ENCODE peak calls at places on chromosome 22, in five cellular contexts. B, T, Y, A and I are unnamed samples.

GRCh38 chr22:42692239-42693054 is 28.2 kb downstream of the A4GALT start:
- DNase-seq in A (no peak), B (no peak), T (no peak), Y (peak; percentile 84), I (no peak)

GRCh38 chr22:17578129-17578754 is 14.9 kb downstream of the SLC25A18 start:
- DNase-seq in Y (no peak), T (peak; percentile 82), A (peak; percentile 57), B (peak; percentile 42), I (peak; percentile 37)

GRCh38 chr22:20413217-20414058 is 19.5 kb downstream of the ZNF74 start:
- DNase-seq in T (no peak), A (peak; percentile 15), Y (peak; percentile 23), B (no peak), I (no peak)

GRCh38 chr22:27207907-27208306 is 550.5 kb downstream of the MIAT start:
- DNase-seq in Y (no peak), T (no peak), A (no peak), B (peak; percentile 82), I (peak; percentile 27)

GRCh38 chr22:21642584-21643448 is 714 bp downstream of the SDF2L1 start:
- DNase-seq in A (no peak), T (peak; percentile 53), B (peak; percentile 50), Y (peak; percentile 87), I (peak; percentile 60)

GRCh38 chr22:32130464-32130863 is 28.6 kb downstream of the C22orf42 start:
- DNase-seq in T (no peak), A (no peak), Y (no peak), B (no peak), I (no peak)

GRCh38 chr22:29737251-29738117 is 17.7 kb downstream of the CABP7 start:
- DNase-seq in T (peak; percentile 47), Y (no peak), A (no peak), B (peak; percentile 12), I (no peak)

GRCh38 chr22:19761500-19762314 is 1.1 kb downstream of the TBX1 start:
- DNase-seq in B (no peak), A (no peak), Y (no peak), T (no peak), I (no peak)

GRCh38 chr22:24155597-24156145 is 25.6 kb upstream of the SUSD2 start:
- DNase-seq in Y (peak; percentile 94), B (peak; percentile 71), A (peak; percentile 90), T (peak; percentile 82), I (peak; percentile 76)

GRCh38 chr22:19289475-19290161 is 1.9 kb downstream of the CLTCL1 start:
- DNase-seq in B (peak; percentile 89), Y (no peak), A (no peak), T (no peak), I (peak; percentile 86)

GRCh38 chr22:30337461-30337778 is 10.7 kb upstream of the TBC1D10A start:
- DNase-seq in T (no peak), A (no peak), Y (no peak), B (no peak), I (no peak)

GRCh38 chr22:23790819-23791736 is 4.3 kb downstream of the SMARCB1 start:
- DNase-seq in T (no peak), A (peak; percentile 81), Y (peak; percentile 51), B (no peak), I (peak; percentile 98)

GRCh38 chr22:20156611-20157415 is 6.0 kb upstream of the CCDC188 start:
- DNase-seq in T (peak; percentile 95), A (peak; percentile 92), Y (peak; percentile 95), B (peak; percentile 65), I (peak; percentile 77)

GRCh38 chr22:34403667-34404066 is 483.4 kb upstream of the LARGE1 start:
- DNase-seq in A (no peak), Y (no peak), T (no peak), B (no peak), I (no peak)

GRCh38 chr22:45976351-45977002 is 485 bp downstream of the WNT7B start:
- DNase-seq in T (no peak), B (no peak), A (no peak), Y (no peak), I (no peak)
- H3K4me3 ChIP-seq in T (peak overlapping the region; percentile 15), B (peak overlapping the region; percentile 27), A (no peak overlapping the region), Y (peak overlapping the region; percentile 17), I (peak overlapping the region; percentile 42)

GRCh38 chr22:37255558-37256006 is 11.5 kb upstream of the RAC2 start:
- DNase-seq in T (no peak), Y (no peak), B (no peak), A (no peak), I (no peak)

GRCh38 chr22:37254867-37255233 is 10.8 kb upstream of the RAC2 start:
- DNase-seq in B (peak; percentile 34), A (no peak), Y (no peak), T (no peak), I (peak; percentile 67)

GRCh38 chr22:37254206-37254866 is 10.3 kb upstream of the RAC2 start:
- DNase-seq in Y (peak; percentile 21), A (no peak), B (peak; percentile 73), T (no peak), I (peak; percentile 71)

GRCh38 chr22:37256075-37256726 is 12.1 kb upstream of the RAC2 start:
- DNase-seq in T (no peak), Y (peak; percentile 69), B (no peak), A (no peak), I (no peak)

DNA sequence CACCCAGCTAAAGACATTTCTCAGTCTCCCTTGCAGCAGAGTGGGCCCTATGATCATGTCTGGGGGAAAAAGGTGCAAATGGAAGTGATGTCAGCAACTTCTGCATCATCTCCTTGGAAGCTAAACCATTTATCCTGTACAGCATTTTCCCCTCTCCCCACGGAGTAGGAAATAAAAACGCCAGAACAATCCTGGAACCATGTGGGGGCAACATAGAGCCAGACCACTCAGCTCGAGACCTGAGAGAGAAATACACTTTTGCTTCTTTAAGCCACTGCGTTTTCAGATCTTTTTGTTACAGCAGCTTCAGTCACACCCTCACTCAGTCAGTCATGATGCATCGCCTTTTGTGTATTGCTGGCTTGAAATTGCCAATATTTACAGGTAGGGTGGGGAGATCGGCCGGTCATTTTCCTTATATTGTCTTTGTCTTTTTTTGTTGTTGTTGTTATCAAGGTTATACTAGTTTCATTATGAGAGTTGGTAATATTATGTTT is 9.1 kb upstream of the RAC2 start:
- DNase-seq in B (no peak), Y (no peak), A (no peak), T (no peak), I (no peak)
- TF ChIP-seq CTCF in B (peak; percentile 8), Y (no peak), A (no peak), T (no peak), I (no peak)

GRCh38 chr22:50540352-50540751 is 5.3 kb upstream of the KLHDC7B start:
- DNase-seq in A (no peak), T (no peak), B (no peak), Y (peak; percentile 72), I (no peak)
- H3K4me3 ChIP-seq in A (no peak overlapping the region), T (no peak overlapping the region), B (no peak overlapping the region), Y (no peak overlapping the region), I (no peak overlapping the region)

GRCh38 chr22:41648431-41648830 is 27.3 kb downstream of the XRCC6 start:
- DNase-seq in B (no peak), Y (no peak), A (no peak), T (no peak), I (no peak)

GRCh38 chr22:41647771-41648170 is 26.7 kb downstream of the XRCC6 start:
- DNase-seq in Y (no peak), A (no peak), T (no peak), B (no peak), I (no peak)

GRCh38 chr22:41654322-41654721 is 33.2 kb downstream of the XRCC6 start:
- DNase-seq in T (no peak), Y (no peak), A (no peak), B (no peak), I (no peak)

GRCh38 chr22:41650229-41650628 is 29.1 kb downstream of the XRCC6 start:
- DNase-seq in Y (no peak), A (no peak), B (no peak), T (no peak), I (no peak)

DNA sequence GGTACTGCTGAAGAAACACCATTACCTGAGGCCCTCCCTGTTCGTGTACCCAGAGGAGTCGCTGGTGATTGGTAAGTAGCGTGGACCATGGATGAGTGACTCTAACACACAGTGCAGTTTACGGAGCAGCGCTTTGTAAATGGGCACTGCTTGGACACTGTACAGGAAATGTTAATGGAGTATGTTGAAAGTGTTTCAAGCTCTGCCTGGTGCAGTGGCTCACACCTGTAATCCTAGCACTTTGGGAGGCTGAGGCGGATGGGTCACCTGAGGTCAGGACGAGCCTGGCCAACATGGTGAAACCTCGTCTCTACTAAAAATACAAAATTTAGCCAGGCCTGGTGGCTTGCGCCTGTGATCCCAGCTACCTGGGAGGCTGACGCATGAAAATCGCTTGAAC is 29.7 kb downstream of the XRCC6 start:
- DNase-seq in B (no peak), Y (no peak), A (no peak), T (no peak), I (no peak)
- TF ChIP-seq CTCF in B (no peak), Y (no peak), A (no peak), T (no peak), I (no peak)

GRCh38 chr22:49657275-49657973 is 170.2 kb downstream of the BRD1 start:
- DNase-seq in Y (peak; percentile 93), A (no peak), T (peak; percentile 72), B (no peak), I (no peak)

GRCh38 chr22:49657974-49658550 is 169.6 kb downstream of the BRD1 start:
- DNase-seq in A (no peak), T (no peak), Y (no peak), B (no peak), I (no peak)

GRCh38 chr22:49656291-49656851 is 171.3 kb downstream of the BRD1 start:
- DNase-seq in B (no peak), A (no peak), Y (peak; percentile 84), T (no peak), I (no peak)

GRCh38 chr22:49658902-49659280 is 168.8 kb downstream of the BRD1 start:
- DNase-seq in B (no peak), Y (peak; percentile 37), T (no peak), A (no peak), I (no peak)

DNA sequence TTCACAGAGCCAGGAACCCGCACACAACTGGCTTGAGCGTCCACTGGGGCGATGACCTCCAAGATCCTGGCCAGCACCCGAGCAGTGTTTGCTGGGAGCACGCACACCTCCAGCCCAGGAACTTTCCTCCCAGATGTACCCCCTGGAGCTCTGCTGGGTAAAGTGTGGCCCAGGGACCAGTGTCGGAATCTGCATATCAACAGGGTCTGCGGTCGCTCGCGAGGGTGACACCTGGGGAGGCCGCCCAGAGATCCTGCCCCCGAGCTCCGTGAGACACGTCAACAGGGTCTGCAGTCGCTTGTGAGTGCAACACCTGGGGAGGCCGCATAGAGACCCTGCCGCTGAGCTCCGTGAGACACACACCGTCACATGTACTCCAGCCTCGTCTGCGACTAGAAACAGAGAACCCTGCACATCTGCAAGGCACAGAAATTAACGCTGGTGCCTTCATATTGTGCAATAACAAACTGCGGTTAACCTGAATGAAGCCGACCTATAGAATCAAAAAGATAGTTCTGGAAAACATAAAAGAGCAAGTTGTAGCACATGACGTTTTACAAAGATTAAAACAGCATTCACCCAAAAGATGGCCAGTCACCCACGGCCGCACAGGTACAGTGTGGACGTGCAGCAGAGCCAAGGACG is 172.4 kb downstream of the BRD1 start:
- DNase-seq in Y (peak; percentile 72), A (no peak), B (no peak), T (no peak), I (no peak)
- H3K4me3 ChIP-seq in Y (peak overlapping the region; percentile 95), A (no peak overlapping the region), B (no peak overlapping the region), T (no peak overlapping the region), I (no peak overlapping the region)